ENCODE peak calls at places on chromosomes 13 and 19, in five cellular contexts. Y is left lung, A is cardiac muscle cell, Z is HFFc6, P is kidney. M is an unnamed sample.

GRCh38 chr19:7789447-7789846 is 26.4 kb downstream of the CLEC4M start:
- DNase-seq in Z (no peak), P (peak), Y (no peak), A (no peak), M (peak)

GRCh38 chr13:106917673-106918652 is 350.0 kb upstream of the ARGLU1 start:
- DNase-seq in P (peak), A (peak), Z (peak), Y (peak), M (peak)

GRCh38 chr19:13195678-13196077 is 45.5 kb downstream of the IER2 start:
- DNase-seq in P (no peak), A (peak), Z (no peak), Y (no peak), M (peak)

GRCh38 chr13:36840718-36841250 is 21.8 kb downstream of the RFXAP start:
- DNase-seq in A (no peak), Y (no peak), Z (no peak), P (no peak), M (no peak)

GRCh38 chr13:29749401-29750177 is 100.8 kb downstream of the UBL3 start:
- DNase-seq in P (no peak), Z (no peak), Y (no peak), A (no peak), M (no peak)

GRCh38 chr13:82717249-82717648 is 1165.0 kb downstream of the SLITRK1 start:
- DNase-seq in P (no peak), A (no peak), Z (peak), Y (no peak), M (no peak)

GRCh38 chr19:21568816-21569496 is 63.6 kb downstream of the ZNF429 start:
- DNase-seq in Z (peak), A (no peak), P (peak), Y (peak), M (no peak)

GRCh38 chr13:98997051-98997730 is 19.3 kb upstream of the DOCK9 start:
- DNase-seq in Y (no peak), A (no peak), P (no peak), Z (no peak), M (no peak)

GRCh38 chr13:85520445-85520844 is 278.8 kb downstream of the SLITRK6 start:
- DNase-seq in Y (no peak), P (no peak), Z (no peak), A (no peak), M (no peak)

GRCh38 chr19:45164577-45165335 is 4.0 kb upstream of the NKPD1 start:
- DNase-seq in Y (peak), P (peak), Z (peak), A (peak), M (peak)

GRCh38 chr13:89891416-89891815 is 1456.1 kb upstream of the MIR17HG start:
- DNase-seq in Y (no peak), P (no peak), A (no peak), Z (no peak), M (no peak)

GRCh38 chr13:72850959-72851677 is 69.2 kb downstream of the PIBF1 start:
- DNase-seq in A (no peak), Y (peak), P (peak), Z (no peak), M (no peak)

DNA sequence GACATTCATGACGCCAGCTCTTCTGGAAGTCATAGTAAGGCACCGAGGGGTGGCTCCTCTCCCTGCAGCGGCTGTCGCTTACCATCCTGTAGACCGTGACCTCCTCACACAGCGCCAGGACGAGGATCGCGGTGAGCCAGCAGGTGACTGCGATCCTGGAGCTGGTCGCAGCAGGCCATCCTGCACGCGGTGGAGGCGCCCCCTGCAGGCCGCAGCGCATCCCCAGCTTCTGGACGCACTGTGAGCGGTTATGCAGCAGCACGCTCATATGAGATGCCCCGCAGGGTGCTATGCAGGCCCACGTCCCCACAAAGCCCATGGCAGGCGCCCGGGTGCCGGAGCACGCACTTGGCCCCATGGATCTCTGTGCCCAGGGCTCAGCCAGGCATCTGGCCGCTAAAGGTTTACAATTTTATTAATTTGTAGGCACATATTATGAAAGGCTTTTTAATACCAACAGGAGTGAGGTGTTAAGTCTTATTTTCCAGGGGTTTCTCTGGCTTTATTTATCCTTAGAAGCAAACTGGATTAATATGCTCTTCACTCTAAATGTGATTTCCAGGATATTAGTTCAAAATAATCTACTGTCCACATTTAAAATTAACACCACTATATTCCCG is 35.6 kb upstream of the PSPC1 start:
- DNase-seq in Y (peak), Z (no peak), A (peak), P (peak), M (no peak)
- TF ChIP-seq CTCF in Y (peak), Z (peak), A (peak), P (peak), M (peak)

GRCh38 chr13:80603351-80603750 is 262.4 kb upstream of the SPRY2 start:
- DNase-seq in Y (no peak), Z (no peak), P (no peak), A (no peak), M (no peak)

GRCh38 chr13:80605007-80605406 is 264.1 kb upstream of the SPRY2 start:
- DNase-seq in Z (no peak), P (no peak), Y (no peak), A (no peak), M (no peak)

GRCh38 chr13:80599765-80600164 is 258.8 kb upstream of the SPRY2 start:
- DNase-seq in P (no peak), Z (no peak), A (no peak), Y (no peak), M (no peak)

GRCh38 chr13:80605743-80606142 is 264.8 kb upstream of the SPRY2 start:
- DNase-seq in A (no peak), Z (no peak), Y (no peak), P (no peak), M (no peak)

DNA sequence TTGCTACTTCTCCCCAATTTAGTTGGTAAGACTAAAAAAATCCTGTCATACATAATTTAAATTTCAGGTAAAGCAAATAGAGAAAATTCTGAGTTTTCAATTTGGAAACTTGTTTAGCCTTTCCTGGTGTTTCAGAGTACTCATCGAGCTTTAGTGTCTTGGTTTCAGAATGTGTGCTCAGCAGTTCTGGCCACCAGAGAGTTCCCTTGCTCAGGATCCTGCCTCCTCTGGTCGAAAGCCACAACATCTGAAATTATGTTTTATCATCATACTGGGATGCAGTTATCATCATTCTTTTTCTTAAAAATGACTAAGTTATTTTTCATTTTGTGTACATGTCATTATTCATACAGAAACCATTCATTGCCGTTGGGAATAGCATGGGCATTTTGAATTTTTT is 263.2 kb upstream of the SPRY2 start:
- DNase-seq in P (no peak), Z (no peak), A (no peak), Y (no peak), M (no peak)
- TF ChIP-seq CTCF in P (no peak), Z (no peak), A (peak), Y (no peak), M (no peak)

GRCh38 chr19:18253130-18253529 is 21.1 kb downstream of the IQCN start:
- DNase-seq in A (no peak), Y (no peak), Z (no peak), P (no peak), M (no peak)

GRCh38 chr19:18257503-18258470 is 16.5 kb downstream of the IQCN start:
- DNase-seq in Y (peak), P (no peak), Z (no peak), A (no peak), M (no peak)

GRCh38 chr19:18252370-18252717 is 21.9 kb downstream of the IQCN start:
- DNase-seq in Z (no peak), A (no peak), P (no peak), Y (no peak), M (no peak)

GRCh38 chr19:18253716-18254115 is 20.5 kb downstream of the IQCN start:
- DNase-seq in Y (no peak), P (peak), A (no peak), Z (no peak), M (no peak)

DNA sequence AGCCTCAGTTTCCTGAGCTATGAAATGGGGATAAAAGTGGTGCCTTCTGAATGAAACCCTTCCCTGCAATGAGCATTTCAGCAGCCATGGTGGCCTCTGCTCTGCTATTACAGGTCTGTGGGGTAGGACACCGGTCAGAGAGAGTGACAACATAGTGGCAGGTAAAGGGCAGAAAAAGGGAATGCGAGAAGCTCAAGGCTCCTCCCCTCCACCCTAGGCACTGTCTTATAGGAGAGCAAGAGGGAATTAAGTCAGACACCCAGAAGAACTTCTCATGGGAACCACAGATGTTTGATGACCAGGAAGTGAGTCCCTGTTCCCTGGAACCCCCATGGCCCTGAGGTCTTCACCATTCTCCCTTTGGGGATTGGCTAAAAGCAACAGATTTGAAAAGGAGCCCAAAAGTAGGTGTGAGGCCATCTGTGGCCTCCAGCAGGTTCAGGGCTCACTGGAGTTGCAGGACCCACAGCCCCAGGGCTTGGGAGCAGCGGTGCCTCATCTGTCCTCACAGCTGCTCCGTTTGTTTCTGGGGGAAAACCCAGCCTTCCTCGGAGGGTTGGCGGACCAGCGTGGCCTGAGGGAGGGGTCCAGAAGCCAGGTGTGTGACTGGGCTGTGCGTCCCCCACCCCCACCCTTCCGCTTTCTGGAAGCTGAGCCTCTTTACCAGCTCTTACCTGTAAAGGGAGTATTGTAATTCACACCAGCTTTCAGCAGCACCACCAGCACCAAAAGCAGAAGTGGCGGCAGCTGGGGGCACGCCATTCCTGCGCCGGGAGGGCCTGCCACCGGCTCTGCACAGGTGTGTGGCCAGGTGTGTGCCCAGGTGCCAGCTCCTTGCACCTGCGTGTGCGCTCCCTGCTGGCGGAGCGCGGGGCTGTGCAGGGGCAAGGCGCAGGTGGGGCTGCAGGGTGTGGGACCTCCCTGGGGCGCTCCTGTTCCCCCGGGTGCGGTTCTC is 19.4 kb downstream of the IQCN start:
- DNase-seq in Y (peak), Z (no peak), A (no peak), P (peak), M (no peak)
- TF ChIP-seq CTCF in Y (no peak), Z (peak), A (no peak), P (peak), M (peak)

DNA sequence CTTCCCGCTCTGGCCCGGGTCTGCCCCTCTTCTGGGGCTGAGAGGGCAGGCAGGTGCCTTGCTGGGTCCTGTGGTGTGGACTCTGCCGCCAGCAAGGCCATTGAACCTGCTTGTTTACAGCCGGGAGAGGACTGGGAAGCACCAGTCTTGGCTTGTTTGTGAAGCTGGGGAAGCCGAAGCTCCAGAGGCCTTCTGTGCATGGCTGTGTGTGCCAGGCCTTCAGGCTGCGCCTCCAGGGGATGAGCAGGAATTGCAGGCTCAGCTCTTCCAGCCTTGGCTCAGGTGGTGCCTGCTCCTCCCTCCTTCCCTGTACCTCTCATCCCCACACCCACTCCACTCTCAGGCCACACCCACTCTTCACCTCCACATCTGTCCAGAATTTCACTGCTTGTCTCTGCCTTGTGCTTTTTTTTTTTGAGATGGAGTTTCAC is 17.5 kb downstream of the NDUFB7 start:
- DNase-seq in Z (no peak), Y (no peak), P (no peak), A (no peak), M (no peak)
- TF ChIP-seq CTCF in Z (peak), Y (no peak), P (no peak), A (no peak), M (no peak)

GRCh38 chr19:23996549-23996948 is 81.9 kb downstream of the ZNF726 start:
- DNase-seq in P (no peak), Y (no peak), Z (no peak), A (no peak), M (no peak)
- TF ChIP-seq CTCF in P (no peak), Y (peak), Z (peak), A (peak), M (no peak)

DNA sequence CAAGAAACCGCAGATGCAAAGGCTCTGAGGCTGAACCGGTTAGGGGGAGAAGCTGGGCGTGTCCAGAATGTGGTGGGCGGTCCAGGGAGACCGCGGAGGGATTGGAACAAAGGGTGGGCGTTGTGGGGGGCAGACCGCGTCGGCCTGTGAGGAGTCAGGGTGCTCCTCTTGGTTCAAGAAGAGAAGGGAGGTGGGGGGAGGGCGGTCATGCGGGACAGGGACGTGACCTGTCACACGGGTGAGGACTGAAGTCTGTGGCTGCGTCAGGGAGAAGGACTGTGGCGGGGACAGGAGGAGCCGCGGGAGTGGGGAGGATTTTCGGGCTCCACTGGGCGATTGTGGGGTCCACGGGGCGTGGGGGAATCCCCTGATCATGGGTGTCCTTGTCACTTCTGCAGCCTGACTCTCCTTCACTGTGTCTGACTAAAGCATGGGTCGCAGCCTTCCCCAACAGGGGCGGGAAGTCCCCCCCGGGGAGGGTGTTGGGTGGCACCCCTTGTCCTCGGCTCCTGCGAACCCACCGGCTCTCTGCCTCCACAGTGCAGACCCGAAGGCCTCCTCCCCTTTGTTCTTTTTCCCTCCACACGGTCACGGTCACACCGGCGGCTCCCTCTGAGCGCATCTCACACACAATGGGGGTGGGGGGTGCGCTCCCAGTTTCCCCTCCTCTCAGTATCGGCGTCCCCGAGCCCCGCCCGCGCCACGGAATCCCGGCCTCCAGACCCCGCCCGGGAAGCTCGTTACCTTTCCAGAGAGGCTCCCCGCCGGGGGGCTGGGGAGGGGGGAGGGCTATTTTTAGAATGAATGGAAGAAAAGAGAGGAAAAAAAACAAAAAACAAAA is 16.4 kb upstream of the KCNN1 start:
- DNase-seq in P (no peak), A (peak), Y (no peak), Z (no peak), M (peak)
- TF ChIP-seq CTCF in P (no peak), A (no peak), Y (no peak), Z (no peak), M (no peak)

GRCh38 chr19:16516923-16517610 is 20.9 kb downstream of the C19orf44 start:
- DNase-seq in A (no peak), Y (no peak), P (no peak), Z (no peak), M (peak)

GRCh38 chr19:16516381-16516780 is 20.2 kb downstream of the C19orf44 start:
- DNase-seq in P (no peak), A (no peak), Z (no peak), Y (no peak), M (peak)

GRCh38 chr19:16518061-16518460 is 21.9 kb downstream of the C19orf44 start:
- DNase-seq in A (no peak), P (no peak), Y (no peak), Z (no peak), M (peak)

GRCh38 chr19:16518483-16519229 is 22.5 kb downstream of the C19orf44 start:
- DNase-seq in Y (no peak), Z (no peak), A (no peak), P (no peak), M (no peak)

GRCh38 chr19:16514383-16515019 is 18.3 kb downstream of the C19orf44 start:
- DNase-seq in A (no peak), Y (no peak), Z (no peak), P (no peak), M (no peak)
- TF ChIP-seq CTCF in A (no peak), Y (no peak), Z (no peak), P (no peak), M (no peak)

M was measured in GM13977.